ENCODE peak calls at places on chromosomes 7 and 10, in seven cellular contexts. One of them, this sample, is unnamed.

GRCh38 chr10:127044191-127044590 is 139.0 kb downstream of the DOCK1 start:
- DNase-seq in T1000: no peak
- DNase-seq in ureter: peak
- DNase-seq in kidney glomerular epithelial cell: no peak
- DNase-seq in HFFc6: no peak
- DNase-seq in activated CD4-positive, alpha-beta T cell treated with anti-CD3 and anti-CD28 coated beads, Interleukin-2, amount 50 U/mL, for 48 hours: no peak
- DNase-seq in aorta: no peak
- DNase-seq in this sample: no peak

GRCh38 chr7:158595068-158595467 is 7.4 kb upstream of the PTPRN2 start:
- DNase-seq in T1000: no peak
- DNase-seq in ureter: no peak
- DNase-seq in kidney glomerular epithelial cell: no peak
- DNase-seq in HFFc6: no peak
- DNase-seq in activated CD4-positive, alpha-beta T cell treated with anti-CD3 and anti-CD28 coated beads, Interleukin-2, amount 50 U/mL, for 48 hours: no peak
- DNase-seq in aorta: no peak
- DNase-seq in this sample: no peak

GRCh38 chr10:124875596-124875995 is 66.3 kb upstream of the ZRANB1 start:
- DNase-seq in T1000: no peak
- DNase-seq in ureter: no peak
- DNase-seq in kidney glomerular epithelial cell: no peak
- DNase-seq in HFFc6: peak
- DNase-seq in activated CD4-positive, alpha-beta T cell treated with anti-CD3 and anti-CD28 coated beads, Interleukin-2, amount 50 U/mL, for 48 hours: no peak
- DNase-seq in aorta: no peak
- DNase-seq in this sample: no peak

GRCh38 chr10:24249829-24250415 is 41.0 kb downstream of the KIAA1217 start:
- DNase-seq in T1000: no peak
- DNase-seq in ureter: no peak
- DNase-seq in kidney glomerular epithelial cell: no peak
- DNase-seq in HFFc6: no peak
- DNase-seq in activated CD4-positive, alpha-beta T cell treated with anti-CD3 and anti-CD28 coated beads, Interleukin-2, amount 50 U/mL, for 48 hours: no peak
- DNase-seq in aorta: no peak
- DNase-seq in this sample: no peak

GRCh38 chr7:75611557-75612178 is 119.5 kb downstream of the SPDYE5 start:
- DNase-seq in T1000: no peak
- DNase-seq in ureter: peak
- DNase-seq in kidney glomerular epithelial cell: no peak
- DNase-seq in HFFc6: no peak
- DNase-seq in activated CD4-positive, alpha-beta T cell treated with anti-CD3 and anti-CD28 coated beads, Interleukin-2, amount 50 U/mL, for 48 hours: no peak
- DNase-seq in aorta: peak
- DNase-seq in this sample: no peak

GRCh38 chr10:59346321-59346720 is 16.0 kb downstream of the FAM13C start:
- DNase-seq in T1000: no peak
- DNase-seq in ureter: no peak
- DNase-seq in kidney glomerular epithelial cell: no peak
- DNase-seq in HFFc6: no peak
- DNase-seq in activated CD4-positive, alpha-beta T cell treated with anti-CD3 and anti-CD28 coated beads, Interleukin-2, amount 50 U/mL, for 48 hours: no peak
- DNase-seq in aorta: no peak
- DNase-seq in this sample: no peak

GRCh38 chr7:22343071-22343470 is 13.9 kb downstream of the RAPGEF5 start:
- DNase-seq in T1000: no peak
- DNase-seq in ureter: no peak
- DNase-seq in kidney glomerular epithelial cell: no peak
- DNase-seq in HFFc6: no peak
- DNase-seq in activated CD4-positive, alpha-beta T cell treated with anti-CD3 and anti-CD28 coated beads, Interleukin-2, amount 50 U/mL, for 48 hours: no peak
- DNase-seq in aorta: no peak
- DNase-seq in this sample: no peak

GRCh38 chr10:106576534-106576933 is 588.0 kb downstream of the SORCS1 start:
- DNase-seq in T1000: no peak
- DNase-seq in ureter: no peak
- DNase-seq in kidney glomerular epithelial cell: no peak
- DNase-seq in HFFc6: no peak
- DNase-seq in activated CD4-positive, alpha-beta T cell treated with anti-CD3 and anti-CD28 coated beads, Interleukin-2, amount 50 U/mL, for 48 hours: no peak
- DNase-seq in aorta: no peak
- DNase-seq in this sample: no peak

GRCh38 chr7:79458796-79459195 is 5.3 kb upstream of the MAGI2 start:
- DNase-seq in T1000: no peak
- DNase-seq in ureter: no peak
- DNase-seq in kidney glomerular epithelial cell: no peak
- DNase-seq in HFFc6: no peak
- DNase-seq in activated CD4-positive, alpha-beta T cell treated with anti-CD3 and anti-CD28 coated beads, Interleukin-2, amount 50 U/mL, for 48 hours: no peak
- DNase-seq in aorta: no peak
- DNase-seq in this sample: no peak

GRCh38 chr10:98257198-98257597 is 10.8 kb downstream of the LOXL4 start:
- DNase-seq in T1000: no peak
- DNase-seq in ureter: no peak
- DNase-seq in kidney glomerular epithelial cell: no peak
- DNase-seq in HFFc6: no peak
- DNase-seq in activated CD4-positive, alpha-beta T cell treated with anti-CD3 and anti-CD28 coated beads, Interleukin-2, amount 50 U/mL, for 48 hours: no peak
- DNase-seq in aorta: no peak
- DNase-seq in this sample: no peak

GRCh38 chr10:86681047-86681446 is 12.7 kb downstream of the LDB3 start:
- DNase-seq in T1000: no peak
- DNase-seq in ureter: peak
- DNase-seq in kidney glomerular epithelial cell: no peak
- DNase-seq in HFFc6: no peak
- DNase-seq in activated CD4-positive, alpha-beta T cell treated with anti-CD3 and anti-CD28 coated beads, Interleukin-2, amount 50 U/mL, for 48 hours: no peak
- DNase-seq in aorta: peak
- DNase-seq in this sample: no peak

GRCh38 chr7:109864263-109864662 is 1226.7 kb upstream of the LRRN3 start:
- DNase-seq in T1000: no peak
- DNase-seq in ureter: no peak
- DNase-seq in kidney glomerular epithelial cell: no peak
- DNase-seq in HFFc6: no peak
- DNase-seq in activated CD4-positive, alpha-beta T cell treated with anti-CD3 and anti-CD28 coated beads, Interleukin-2, amount 50 U/mL, for 48 hours: no peak
- DNase-seq in aorta: no peak
- DNase-seq in this sample: peak

GRCh38 chr10:99730026-99730425 is 1.9 kb downstream of the COX15 start:
- DNase-seq in T1000: no peak
- DNase-seq in ureter: no peak
- DNase-seq in kidney glomerular epithelial cell: peak
- DNase-seq in HFFc6: peak
- DNase-seq in activated CD4-positive, alpha-beta T cell treated with anti-CD3 and anti-CD28 coated beads, Interleukin-2, amount 50 U/mL, for 48 hours: no peak
- DNase-seq in aorta: no peak
- DNase-seq in this sample: peak

GRCh38 chr10:128242641-128243040 is 116.4 kb upstream of the MKI67 start:
- DNase-seq in T1000: no peak
- DNase-seq in ureter: peak
- DNase-seq in kidney glomerular epithelial cell: no peak
- DNase-seq in HFFc6: no peak
- DNase-seq in activated CD4-positive, alpha-beta T cell treated with anti-CD3 and anti-CD28 coated beads, Interleukin-2, amount 50 U/mL, for 48 hours: no peak
- DNase-seq in aorta: no peak
- DNase-seq in this sample: no peak

GRCh38 chr7:122942059-122942458 is 53.4 kb downstream of the TAS2R16 start:
- DNase-seq in T1000: no peak
- DNase-seq in ureter: no peak
- DNase-seq in kidney glomerular epithelial cell: no peak
- DNase-seq in HFFc6: no peak
- DNase-seq in activated CD4-positive, alpha-beta T cell treated with anti-CD3 and anti-CD28 coated beads, Interleukin-2, amount 50 U/mL, for 48 hours: no peak
- DNase-seq in aorta: no peak
- DNase-seq in this sample: no peak

GRCh38 chr10:74548676-74549075 is 277.7 kb upstream of the KAT6B start:
- DNase-seq in T1000: no peak
- DNase-seq in ureter: no peak
- DNase-seq in kidney glomerular epithelial cell: no peak
- DNase-seq in HFFc6: no peak
- DNase-seq in activated CD4-positive, alpha-beta T cell treated with anti-CD3 and anti-CD28 coated beads, Interleukin-2, amount 50 U/mL, for 48 hours: no peak
- DNase-seq in aorta: no peak
- DNase-seq in this sample: no peak

GRCh38 chr10:116779076-116779687 is 36.8 kb upstream of the HSPA12A start:
- DNase-seq in T1000: peak
- DNase-seq in ureter: no peak
- DNase-seq in kidney glomerular epithelial cell: no peak
- DNase-seq in HFFc6: peak
- DNase-seq in activated CD4-positive, alpha-beta T cell treated with anti-CD3 and anti-CD28 coated beads, Interleukin-2, amount 50 U/mL, for 48 hours: no peak
- DNase-seq in aorta: no peak
- DNase-seq in this sample: no peak

GRCh38 chr7:151598045-151598444 is 78.3 kb upstream of the RHEB start:
- DNase-seq in T1000: peak
- DNase-seq in ureter: no peak
- DNase-seq in kidney glomerular epithelial cell: peak
- DNase-seq in HFFc6: peak
- DNase-seq in activated CD4-positive, alpha-beta T cell treated with anti-CD3 and anti-CD28 coated beads, Interleukin-2, amount 50 U/mL, for 48 hours: no peak
- DNase-seq in aorta: no peak
- DNase-seq in this sample: peak

GRCh38 chr7:7664344-7664743 is 23.8 kb downstream of the UMAD1 start:
- DNase-seq in T1000: no peak
- DNase-seq in ureter: no peak
- DNase-seq in kidney glomerular epithelial cell: no peak
- DNase-seq in HFFc6: no peak
- DNase-seq in activated CD4-positive, alpha-beta T cell treated with anti-CD3 and anti-CD28 coated beads, Interleukin-2, amount 50 U/mL, for 48 hours: no peak
- DNase-seq in aorta: no peak
- DNase-seq in this sample: no peak

GRCh38 chr10:97498841-97499560 is at the start of gene UBTD1:
- DNase-seq in T1000: peak
- DNase-seq in ureter: no peak
- DNase-seq in kidney glomerular epithelial cell: peak
- DNase-seq in HFFc6: no peak
- DNase-seq in activated CD4-positive, alpha-beta T cell treated with anti-CD3 and anti-CD28 coated beads, Interleukin-2, amount 50 U/mL, for 48 hours: peak
- DNase-seq in aorta: peak
- DNase-seq in this sample: no peak

GRCh38 chr10:79135790-79136189 is 67.0 kb downstream of the ZMIZ1 start:
- DNase-seq in T1000: no peak
- DNase-seq in ureter: no peak
- DNase-seq in kidney glomerular epithelial cell: no peak
- DNase-seq in HFFc6: no peak
- DNase-seq in activated CD4-positive, alpha-beta T cell treated with anti-CD3 and anti-CD28 coated beads, Interleukin-2, amount 50 U/mL, for 48 hours: no peak
- DNase-seq in aorta: no peak
- DNase-seq in this sample: no peak

GRCh38 chr7:91319326-91319725 is 55.1 kb downstream of the FZD1 start:
- DNase-seq in T1000: no peak
- DNase-seq in ureter: no peak
- DNase-seq in kidney glomerular epithelial cell: peak
- DNase-seq in HFFc6: no peak
- DNase-seq in activated CD4-positive, alpha-beta T cell treated with anti-CD3 and anti-CD28 coated beads, Interleukin-2, amount 50 U/mL, for 48 hours: no peak
- DNase-seq in aorta: no peak
- DNase-seq in this sample: no peak

GRCh38 chr7:44990520-44991023 is 9.4 kb upstream of the CCM2 start:
- DNase-seq in T1000: no peak
- DNase-seq in ureter: no peak
- DNase-seq in kidney glomerular epithelial cell: peak
- DNase-seq in HFFc6: peak
- DNase-seq in activated CD4-positive, alpha-beta T cell treated with anti-CD3 and anti-CD28 coated beads, Interleukin-2, amount 50 U/mL, for 48 hours: no peak
- DNase-seq in aorta: no peak
- DNase-seq in this sample: no peak

GRCh38 chr10:30705625-30706149 is 76.1 kb upstream of the LYZL2 start:
- DNase-seq in T1000: no peak
- DNase-seq in ureter: no peak
- DNase-seq in kidney glomerular epithelial cell: no peak
- DNase-seq in HFFc6: no peak
- DNase-seq in activated CD4-positive, alpha-beta T cell treated with anti-CD3 and anti-CD28 coated beads, Interleukin-2, amount 50 U/mL, for 48 hours: peak
- DNase-seq in aorta: no peak
- DNase-seq in this sample: no peak

GRCh38 chr10:92662852-92663251 is 26.9 kb upstream of the HHEX start:
- DNase-seq in T1000: no peak
- DNase-seq in ureter: no peak
- DNase-seq in kidney glomerular epithelial cell: no peak
- DNase-seq in HFFc6: no peak
- DNase-seq in activated CD4-positive, alpha-beta T cell treated with anti-CD3 and anti-CD28 coated beads, Interleukin-2, amount 50 U/mL, for 48 hours: no peak
- DNase-seq in aorta: no peak
- DNase-seq in this sample: no peak

GRCh38 chr10:75205908-75206307 is 4.7 kb upstream of the VDAC2 start:
- DNase-seq in T1000: no peak
- DNase-seq in ureter: no peak
- DNase-seq in kidney glomerular epithelial cell: no peak
- DNase-seq in HFFc6: no peak
- DNase-seq in activated CD4-positive, alpha-beta T cell treated with anti-CD3 and anti-CD28 coated beads, Interleukin-2, amount 50 U/mL, for 48 hours: no peak
- DNase-seq in aorta: no peak
- DNase-seq in this sample: no peak

GRCh38 chr7:92653136-92653535 is 62.9 kb upstream of the FAM133B start:
- DNase-seq in T1000: no peak
- DNase-seq in ureter: no peak
- DNase-seq in kidney glomerular epithelial cell: no peak
- DNase-seq in HFFc6: no peak
- DNase-seq in activated CD4-positive, alpha-beta T cell treated with anti-CD3 and anti-CD28 coated beads, Interleukin-2, amount 50 U/mL, for 48 hours: no peak
- DNase-seq in aorta: no peak
- DNase-seq in this sample: no peak

GRCh38 chr7:139651308-139651707 is 126.5 kb downstream of the HIPK2 start:
- DNase-seq in T1000: no peak
- DNase-seq in ureter: no peak
- DNase-seq in kidney glomerular epithelial cell: no peak
- DNase-seq in HFFc6: no peak
- DNase-seq in activated CD4-positive, alpha-beta T cell treated with anti-CD3 and anti-CD28 coated beads, Interleukin-2, amount 50 U/mL, for 48 hours: no peak
- DNase-seq in aorta: no peak
- DNase-seq in this sample: no peak

GRCh38 chr7:67758551-67758950 is 761.9 kb downstream of the TYW1 start:
- DNase-seq in T1000: no peak
- DNase-seq in ureter: no peak
- DNase-seq in kidney glomerular epithelial cell: peak
- DNase-seq in HFFc6: no peak
- DNase-seq in activated CD4-positive, alpha-beta T cell treated with anti-CD3 and anti-CD28 coated beads, Interleukin-2, amount 50 U/mL, for 48 hours: no peak
- DNase-seq in aorta: no peak
- DNase-seq in this sample: no peak

GRCh38 chr7:70525991-70526390 is 606.0 kb upstream of the GALNT17 start:
- DNase-seq in T1000: no peak
- DNase-seq in ureter: no peak
- DNase-seq in kidney glomerular epithelial cell: no peak
- DNase-seq in HFFc6: no peak
- DNase-seq in activated CD4-positive, alpha-beta T cell treated with anti-CD3 and anti-CD28 coated beads, Interleukin-2, amount 50 U/mL, for 48 hours: no peak
- DNase-seq in aorta: no peak
- DNase-seq in this sample: no peak